ENCODE peak calls at places on chromosome 19, in four cellular contexts. E is cardiac fibroblast, U is breast epithelium, V is neural progenitor cell. D is an unnamed sample.

GRCh38 chr19:43799502-43800142 is 2.6 kb downstream of the LYPD5 start:
- DNase-seq in E (no peak), U (no peak), V (no peak), D (no peak)

GRCh38 chr19:8334458-8335342 is 8.4 kb downstream of the KANK3 start:
- DNase-seq in E (peak), U (no peak), V (peak), D (no peak)

GRCh38 chr19:54523403-54523802 is 20.8 kb downstream of the LAIR2 start:
- DNase-seq in E (peak), U (no peak), V (no peak), D (no peak)

GRCh38 chr19:3359850-3360493 is 6.4 kb upstream of the NFIC start:
- DNase-seq in E (no peak), U (no peak), V (no peak), D (no peak)

GRCh38 chr19:17244618-17245534 is 843 bp downstream of the NR2F6 start:
- DNase-seq in E (no peak), U (peak), V (peak), D (no peak)

GRCh38 chr19:9850235-9850959 is 15.3 kb downstream of the PIN1 start:
- DNase-seq in E (no peak), U (no peak), V (no peak), D (no peak)

GRCh38 chr19:19464339-19465098 is 50.8 kb downstream of the TSSK6 start:
- DNase-seq in E (peak), U (no peak), V (peak), D (no peak)

GRCh38 chr19:49395581-49396407 is 7.7 kb downstream of the KASH5 start:
- DNase-seq in E (no peak), U (no peak), V (peak), D (no peak)

GRCh38 chr19:35715981-35716734 is 1.6 kb upstream of the KMT2B start:
- DNase-seq in E (no peak), U (peak), V (peak), D (no peak)

GRCh38 chr19:12937243-12938053 is 961 bp upstream of the CALR start:
- DNase-seq in E (no peak), U (no peak), V (peak), D (no peak)

GRCh38 chr19:17234911-17235617 is 9.0 kb downstream of the OCEL1 start:
- DNase-seq in E (peak), U (no peak), V (peak), D (no peak)

GRCh38 chr19:49469828-49470614 is 4.0 kb upstream of the FLT3LG start:
- DNase-seq in E (no peak), U (no peak), V (no peak), D (peak)

GRCh38 chr19:14349426-14349825 is 31.8 kb upstream of the ADGRE5 start:
- DNase-seq in E (no peak), U (no peak), V (no peak), D (no peak)

GRCh38 chr19:18833849-18834643 is 2.3 kb downstream of the UPF1 start:
- DNase-seq in E (no peak), U (no peak), V (peak), D (no peak)

GRCh38 chr19:21092107-21092506 is 10.1 kb downstream of the ZNF714 start:
- DNase-seq in E (peak), U (no peak), V (no peak), D (no peak)

GRCh38 chr19:639251-640155 is at the start of gene FGF22:
- DNase-seq in E (peak), U (peak), V (peak), D (no peak)

GRCh38 chr19:41269571-41269970 is 5.4 kb downstream of the HNRNPUL1 start:
- DNase-seq in E (no peak), U (no peak), V (no peak), D (no peak)

GRCh38 chr19:48905664-48906063 is 5.6 kb downstream of the NUCB1 start:
- DNase-seq in E (no peak), U (no peak), V (no peak), D (no peak)

GRCh38 chr19:7386769-7387168 is 38.0 kb downstream of the ARHGEF18 start:
- DNase-seq in E (no peak), U (no peak), V (no peak), D (no peak)

GRCh38 chr19:54662730-54663129 is at the start of gene LILRB4:
- DNase-seq in E (no peak), U (no peak), V (no peak), D (peak)

GRCh38 chr19:39253374-39254149 is 4.9 kb upstream of the IFNL4 start:
- DNase-seq in E (no peak), U (no peak), V (no peak), D (no peak)

GRCh38 chr19:10270616-10271394 is at the start of gene ICAM1:
- DNase-seq in E (peak), U (peak), V (peak), D (peak)

GRCh38 chr19:35446194-35446593 is 1.9 kb upstream of the FFAR2 start:
- DNase-seq in E (no peak), U (no peak), V (no peak), D (no peak)

GRCh38 chr19:16605552-16605951 is 22.5 kb downstream of the MED26 start:
- DNase-seq in E (no peak), U (no peak), V (no peak), D (no peak)

GRCh38 chr19:49114630-49115363 is 627 bp downstream of the LIN7B start:
- DNase-seq in E (peak), U (no peak), V (peak), D (no peak)

GRCh38 chr19:48029431-48029830 is 14.4 kb downstream of the CABP5 start:
- DNase-seq in E (no peak), U (no peak), V (no peak), D (no peak)

GRCh38 chr19:6677924-6678689 is 8.1 kb upstream of the TNFSF14 start:
- DNase-seq in E (peak), U (no peak), V (peak), D (no peak)

GRCh38 chr19:16325161-16325527 is 518 bp downstream of the KLF2 start:
- DNase-seq in E (no peak), U (no peak), V (peak), D (no peak)

GRCh38 chr19:43425567-43426392 is 11.1 kb downstream of the TEX101 start:
- DNase-seq in E (peak), U (peak), V (peak), D (no peak)

GRCh38 chr19:13350761-13351160 is 155.5 kb downstream of the CACNA1A start:
- DNase-seq in E (no peak), U (no peak), V (no peak), D (no peak)

GRCh38 chr19:422213-422916 is 13.4 kb upstream of the C2CD4C start:
- DNase-seq in E (no peak), U (no peak), V (no peak), D (no peak)

GRCh38 chr19:8654591-8655339 is 24.3 kb downstream of the NFILZ start:
- DNase-seq in E (peak), U (no peak), V (peak), D (no peak)

GRCh38 chr19:19542507-19542906 is 4.4 kb downstream of the CILP2 start:
- DNase-seq in E (no peak), U (no peak), V (no peak), D (no peak)

GRCh38 chr19:42324655-42325307 is 654 bp upstream of the MEGF8 start:
- DNase-seq in E (no peak), U (no peak), V (peak), D (no peak)
- TF ChIP-seq CTCF in E (no peak), U (peak), V (no peak), D (no peak)

GRCh38 chr19:46692918-46693722 is 23.8 kb downstream of the PRKD2 start:
- DNase-seq in E (peak), U (no peak), V (no peak), D (no peak)
- H3K4me3 ChIP-seq in E (no peak), U (no peak), V (no peak), D (no peak)

GRCh38 chr19:31140717-31141116 is 208.5 kb downstream of the TSHZ3 start:
- DNase-seq in E (peak), U (no peak), V (no peak), D (no peak)
- TF ChIP-seq CTCF in E (no peak), U (no peak), V (no peak), D (no peak)

GRCh38 chr19:11324748-11325389 is 14.6 kb downstream of the RAB3D start:
- DNase-seq in E (peak), U (no peak), V (no peak), D (no peak)

GRCh38 chr19:11325544-11325943 is 13.9 kb downstream of the RAB3D start:
- DNase-seq in E (no peak), U (no peak), V (no peak), D (no peak)

GRCh38 chr19:11324079-11324661 is 15.3 kb downstream of the RAB3D start:
- DNase-seq in E (peak), U (peak), V (no peak), D (peak)

GRCh38 chr19:11322269-11323024 is 17.0 kb downstream of the RAB3D start:
- DNase-seq in E (no peak), U (no peak), V (no peak), D (no peak)

GRCh38 chr19:11323601-11324078 is 15.8 kb downstream of the RAB3D start:
- DNase-seq in E (no peak), U (no peak), V (no peak), D (no peak)
- H3K4me3 ChIP-seq in E (peak), U (no peak), V (no peak), D (no peak)